ENCODE peak calls at places on chromosomes 5 and 9, in eight cellular contexts. H is fibroblast of the aortic adventitia, S is dorsolateral prefrontal cortex, T is H1, M is cardiac muscle cell, G is AG04449, X is AG04450, P is OCI-LY7. W is an unnamed sample.

GRCh38 chr9:1319436-1319835 is 269.3 kb downstream of the DMRT2 start:
- DNase-seq in M (no peak), G (no peak), T (no peak), P (no peak), H (no peak), S (no peak), X (no peak), W (no peak)

GRCh38 chr5:139197710-139198669 is at the start of gene SIL1:
- DNase-seq in X (peak), G (peak), P (peak), S (peak), H (peak), M (peak), T (peak), W (peak)

GRCh38 chr5:72418271-72418670 is 88.9 kb downstream of the ZNF366 start:
- DNase-seq in H (no peak), T (no peak), M (no peak), X (no peak), S (no peak), P (no peak), G (no peak), W (no peak)

GRCh38 chr5:114419941-114420340 is 58.1 kb downstream of the KCNN2 start:
- DNase-seq in M (peak), S (no peak), X (peak), P (no peak), G (peak), T (no peak), H (no peak), W (no peak)

GRCh38 chr5:7225826-7226225 is 170.1 kb upstream of the ADCY2 start:
- DNase-seq in M (no peak), H (no peak), P (no peak), X (no peak), T (no peak), G (no peak), S (no peak), W (no peak)

GRCh38 chr9:94936411-94936810 is 209.9 kb downstream of the AOPEP start:
- DNase-seq in X (peak), T (no peak), G (no peak), S (no peak), P (no peak), H (peak), M (peak), W (no peak)

GRCh38 chr9:575139-575538 is 266.4 kb upstream of the DMRT1 start:
- DNase-seq in M (no peak), X (no peak), P (no peak), G (no peak), H (no peak), S (no peak), T (no peak), W (no peak)

GRCh38 chr5:117701067-117701466 is 1126.4 kb upstream of the SEMA6A start:
- DNase-seq in T (no peak), S (no peak), H (peak), G (no peak), X (no peak), M (peak), P (no peak), W (no peak)

GRCh38 chr9:84419203-84419602 is 78.6 kb upstream of the SLC28A3 start:
- DNase-seq in G (no peak), H (no peak), M (peak), T (no peak), S (no peak), P (no peak), X (no peak), W (no peak)

GRCh38 chr9:95224371-95225015 is 93.0 kb downstream of the FANCC start:
- DNase-seq in P (no peak), S (no peak), M (peak), G (no peak), X (no peak), H (peak), T (no peak), W (no peak)

GRCh38 chr5:128905225-128906110 is 59.8 kb upstream of the SLC27A6 start:
- DNase-seq in G (peak), P (peak), S (no peak), X (peak), T (no peak), H (peak), M (peak), W (no peak)

GRCh38 chr9:113608082-113608685 is 144.7 kb downstream of the RGS3 start:
- DNase-seq in T (no peak), M (no peak), H (no peak), S (no peak), P (no peak), X (no peak), G (no peak), W (no peak)

GRCh38 chr5:73233461-73234151 is 60.6 kb downstream of the TMEM174 start:
- DNase-seq in G (no peak), P (no peak), S (no peak), H (no peak), T (no peak), M (no peak), X (no peak), W (no peak)

GRCh38 chr5:140311011-140311467 is 8.1 kb upstream of the PFDN1 start:
- DNase-seq in P (no peak), H (peak), T (no peak), S (no peak), G (peak), X (peak), M (peak), W (no peak)

GRCh38 chr5:132003170-132003744 is 8.2 kb downstream of the ACSL6 start:
- DNase-seq in X (no peak), T (no peak), G (no peak), S (peak), H (peak), P (no peak), M (peak), W (no peak)
- TF ChIP-seq CTCF in X (no peak), T (peak), G (peak), S (peak), H (peak), P (no peak), M (peak), W (no peak)

GRCh38 chr5:37111426-37112382 is 137.5 kb downstream of the CPLANE1 start:
- DNase-seq in S (no peak), G (no peak), P (no peak), M (no peak), X (no peak), T (no peak), H (no peak), W (no peak)
- H3K4me3 ChIP-seq in S (no peak), G (no peak), P (no peak), M (no peak), X (no peak), T (no peak), H (no peak), W (peak)

GRCh38 chr5:51821697-51822096 is 438.4 kb downstream of the ISL1 start:
- DNase-seq in S (no peak), P (no peak), T (no peak), H (no peak), M (no peak), X (no peak), G (no peak), W (no peak)
- TF ChIP-seq CTCF in S (no peak), P (no peak), T (no peak), H (no peak), M (no peak), X (no peak), G (no peak), W (no peak)

GRCh38 chr5:18977880-18978279 is 1010.1 kb downstream of the CDH18 start:
- DNase-seq in P (no peak), X (no peak), G (no peak), S (no peak), T (no peak), M (no peak), H (no peak), W (no peak)
- H3K4me3 ChIP-seq in P (no peak), X (no peak), G (no peak), S (no peak), T (no peak), M (no peak), H (no peak), W (no peak)

DNA sequence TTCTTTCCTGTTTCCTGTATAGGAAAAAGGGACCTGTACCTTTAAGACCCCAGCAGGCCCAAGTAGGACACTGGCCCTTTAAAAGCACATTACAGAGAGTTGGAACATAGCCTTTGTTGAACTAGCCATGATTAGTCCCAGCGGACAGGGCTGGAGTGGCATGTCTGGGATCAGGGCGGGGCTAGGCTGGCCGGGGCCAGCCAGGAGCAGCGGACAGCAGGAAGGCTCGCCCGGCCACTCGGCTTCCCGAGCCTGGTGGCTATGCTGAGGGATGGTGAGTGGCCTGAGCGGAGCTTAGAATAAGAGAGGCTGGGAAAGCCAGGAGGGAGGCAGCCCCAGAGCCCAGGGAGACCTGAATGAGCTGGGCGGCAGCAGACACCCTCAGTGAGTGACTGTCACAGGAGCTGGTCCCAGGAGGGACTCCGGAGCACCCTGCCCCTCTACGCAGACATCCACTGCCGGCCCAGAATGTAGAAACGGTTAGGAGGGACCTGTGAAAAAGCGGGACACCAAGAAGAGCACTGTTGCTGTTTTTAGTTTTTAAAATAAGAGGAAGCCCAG is 92.1 kb downstream of the DAB2IP start:
- DNase-seq in S (peak), T (no peak), X (peak), H (peak), M (peak), G (no peak), P (no peak), W (no peak)
- TF ChIP-seq CTCF in S (peak), T (no peak), X (peak), H (peak), M (no peak), G (no peak), P (no peak), W (no peak)

GRCh38 chr9:78035369-78035993 is 3.9 kb upstream of the GNAQ start:
- DNase-seq in P (peak), G (peak), S (no peak), M (peak), H (peak), X (peak), T (no peak), W (peak)
- H3K4me3 ChIP-seq in P (no peak), G (no peak), S (peak), M (no peak), H (no peak), X (no peak), T (no peak), W (no peak)

GRCh38 chr9:71769175-71770165 is 1.2 kb upstream of the CEMIP2 start:
- DNase-seq in P (peak), G (no peak), X (no peak), H (peak), S (peak), M (peak), T (no peak), W (peak)
- TF ChIP-seq CTCF in P (peak), G (peak), X (no peak), H (peak), S (peak), M (no peak), T (peak), W (peak)

GRCh38 chr9:111831371-111832108 is 36.8 kb upstream of the SHOC1 start:
- DNase-seq in X (no peak), T (no peak), S (no peak), G (no peak), H (no peak), P (no peak), M (no peak), W (no peak)
- H3K4me3 ChIP-seq in X (no peak), T (no peak), S (no peak), G (no peak), H (no peak), P (no peak), M (no peak), W (no peak)

GRCh38 chr9:88646539-88646938 is 111.6 kb downstream of the NXNL2 start:
- DNase-seq in G (no peak), H (no peak), P (no peak), T (no peak), S (no peak), M (no peak), X (no peak), W (no peak)

GRCh38 chr9:88642333-88642732 is 107.4 kb downstream of the NXNL2 start:
- DNase-seq in G (no peak), H (no peak), M (no peak), S (no peak), T (no peak), P (no peak), X (no peak), W (no peak)

GRCh38 chr9:88643931-88644330 is 109.0 kb downstream of the NXNL2 start:
- DNase-seq in M (no peak), H (no peak), S (no peak), X (no peak), T (no peak), P (no peak), G (no peak), W (no peak)

GRCh38 chr9:88645172-88645868 is 110.3 kb downstream of the NXNL2 start:
- DNase-seq in M (peak), S (no peak), H (peak), P (no peak), X (no peak), T (no peak), G (no peak), W (no peak)

DNA sequence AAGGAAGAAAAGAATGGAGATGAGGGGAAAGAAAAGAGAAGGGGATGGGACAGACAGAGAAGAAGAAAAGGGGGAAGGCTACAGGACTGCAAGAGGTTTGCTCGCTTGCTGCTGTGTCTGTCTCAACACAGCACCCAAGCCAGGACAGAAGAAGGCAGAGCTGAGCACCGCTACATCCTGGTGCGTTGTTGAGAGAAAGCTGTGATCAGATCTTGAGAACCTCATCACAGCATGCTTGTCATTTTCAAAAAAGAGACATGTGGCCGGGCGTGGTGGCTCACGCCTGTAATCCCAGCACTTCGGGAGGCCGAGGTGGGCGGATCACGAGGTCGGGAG is 110.9 kb downstream of the NXNL2 start:
- DNase-seq in T (no peak), P (no peak), M (no peak), H (no peak), S (no peak), G (no peak), X (no peak), W (no peak)
- TF ChIP-seq CTCF in T (no peak), P (no peak), M (no peak), H (no peak), S (no peak), G (no peak), X (no peak), W (no peak)

GRCh38 chr5:77029376-77029885 is 773 bp upstream of the AGGF1 start:
- DNase-seq in S (no peak), G (no peak), P (peak), H (no peak), X (no peak), T (no peak), M (no peak), W (no peak)
- H3K4me3 ChIP-seq in S (peak), G (peak), P (peak), H (peak), X (peak), T (no peak), M (no peak), W (peak)

W was measured in CD8-positive, alpha-beta T cell.